ENCODE peak calls at places on chromosomes 2 and 18, in eight cellular contexts. A, U, K, B, P, H, D and Q are unnamed samples.

GRCh38 chr2:169709970-169710369 is 15.7 kb downstream of the PHOSPHO2 start:
- DNase-seq in P (no peak), D (no peak), H (no peak), U (no peak), K (no peak), B (no peak), A (no peak), Q (no peak)

GRCh38 chr2:101881131-101881530 is 110.6 kb upstream of the IL1R2 start:
- DNase-seq in K (no peak), H (no peak), B (no peak), U (no peak), A (no peak), P (no peak), D (no peak), Q (no peak)

GRCh38 chr2:29628882-29629281 is 292.5 kb downstream of the ALK start:
- DNase-seq in U (no peak), B (no peak), A (no peak), K (no peak), D (no peak), P (no peak), H (no peak), Q (no peak)

GRCh38 chr2:43171789-43172188 is 54.6 kb downstream of the ZFP36L2 start:
- DNase-seq in U (peak), D (no peak), H (peak), A (peak), B (no peak), K (no peak), P (peak), Q (no peak)

GRCh38 chr18:43422483-43422882 is 145.2 kb upstream of the SYT4 start:
- DNase-seq in D (peak), A (peak), K (no peak), H (no peak), U (no peak), B (peak), P (no peak), Q (peak)

GRCh38 chr2:231891514-231891905 is 34.7 kb downstream of the NPPC start:
- DNase-seq in D (no peak), K (no peak), H (no peak), A (no peak), U (no peak), B (no peak), P (no peak), Q (no peak)

GRCh38 chr2:70717431-70718038 is 50.5 kb downstream of the ADD2 start:
- DNase-seq in H (no peak), D (no peak), U (no peak), A (no peak), K (no peak), B (no peak), P (no peak), Q (no peak)

GRCh38 chr2:105776560-105776928 is 31.8 kb downstream of the NCK2 start:
- DNase-seq in D (no peak), P (no peak), A (no peak), H (no peak), B (no peak), K (no peak), U (no peak), Q (no peak)

GRCh38 chr2:54708584-54709340 is 14.7 kb upstream of the EML6 start:
- DNase-seq in A (no peak), B (peak), D (no peak), U (peak), K (no peak), H (no peak), P (no peak), Q (peak)

GRCh38 chr2:209876211-209876610 is 104.6 kb downstream of the UNC80 start:
- DNase-seq in P (no peak), H (no peak), K (no peak), B (no peak), U (no peak), D (no peak), A (peak), Q (no peak)

GRCh38 chr18:24793742-24794141 is 333.3 kb downstream of the HRH4 start:
- DNase-seq in K (no peak), U (no peak), P (no peak), H (no peak), B (no peak), A (no peak), D (no peak), Q (no peak)

GRCh38 chr2:127525692-127526141 is 572 bp downstream of the IWS1 start:
- DNase-seq in U (no peak), H (peak), B (peak), D (peak), K (no peak), P (no peak), A (no peak), Q (peak)

GRCh38 chr2:37776487-37776886 is 105.0 kb upstream of the CDC42EP3 start:
- DNase-seq in H (no peak), A (peak), P (peak), U (no peak), K (no peak), B (peak), D (no peak), Q (peak)

GRCh38 chr2:231672617-231673347 is 35.5 kb upstream of the PTMA start:
- DNase-seq in B (peak), H (peak), K (no peak), P (no peak), D (peak), A (peak), U (peak), Q (peak)

GRCh38 chr18:76922107-76922506 is 99.8 kb downstream of the ZNF236 start:
- DNase-seq in H (peak), K (peak), D (peak), B (peak), A (peak), P (no peak), U (peak), Q (peak)

GRCh38 chr2:20443276-20443920 is 3.5 kb upstream of the RHOB start:
- DNase-seq in K (no peak), B (peak), U (no peak), D (no peak), H (no peak), A (no peak), P (no peak), Q (peak)

GRCh38 chr2:121333231-121333630 is 48.2 kb upstream of the TFCP2L1 start:
- DNase-seq in U (no peak), P (no peak), A (no peak), K (no peak), D (no peak), B (no peak), H (no peak), Q (no peak)

GRCh38 chr2:164126960-164127359 is 391.2 kb upstream of the FIGN start:
- DNase-seq in K (no peak), H (no peak), B (no peak), U (no peak), A (no peak), P (no peak), D (no peak), Q (no peak)

GRCh38 chr2:127197475-127198385 is 22.4 kb downstream of the CYP27C1 start:
- DNase-seq in P (no peak), D (peak), A (peak), B (peak), K (peak), H (peak), U (no peak), Q (peak)

GRCh38 chr2:215428060-215428910 is 7.6 kb downstream of the FN1 start:
- DNase-seq in A (no peak), K (no peak), P (no peak), H (no peak), B (no peak), U (no peak), D (no peak), Q (no peak)

GRCh38 chr2:48346124-48346536 is 183.8 kb upstream of the STON1 start:
- DNase-seq in H (no peak), A (peak), K (no peak), B (peak), U (peak), P (peak), D (no peak), Q (no peak)

GRCh38 chr2:234488913-234489451 is 7.9 kb downstream of the ARL4C start:
- DNase-seq in A (no peak), D (no peak), B (no peak), U (no peak), H (no peak), P (no peak), K (peak), Q (no peak)

GRCh38 chr2:27123302-27124150 is at the start of gene ABHD1:
- DNase-seq in B (peak), K (peak), H (peak), P (no peak), U (peak), A (no peak), D (peak), Q (peak)

GRCh38 chr2:189347540-189347939 is 93.7 kb upstream of the WDR75 start:
- DNase-seq in A (peak), H (no peak), U (no peak), D (no peak), B (peak), P (peak), K (no peak), Q (peak)

GRCh38 chr2:134919360-134920210 is 963 bp downstream of the CCNT2 start:
- DNase-seq in U (no peak), H (peak), A (no peak), K (peak), B (no peak), P (peak), D (no peak), Q (peak)

GRCh38 chr18:73752546-73752945 is 395.1 kb downstream of the FBXO15 start:
- DNase-seq in A (peak), K (no peak), U (no peak), B (no peak), D (no peak), H (no peak), P (no peak), Q (no peak)

GRCh38 chr2:120432976-120433815 is 87.3 kb downstream of the INHBB start:
- DNase-seq in U (no peak), A (no peak), H (no peak), K (no peak), D (no peak), P (no peak), B (no peak), Q (no peak)

GRCh38 chr2:130764821-130765115 is 9.4 kb downstream of the AMER3 start:
- DNase-seq in B (no peak), K (no peak), D (no peak), U (no peak), H (no peak), A (no peak), P (no peak), Q (no peak)

GRCh38 chr2:8145385-8145784 is 536.5 kb upstream of the ID2 start:
- DNase-seq in P (no peak), K (no peak), U (no peak), A (no peak), D (no peak), H (peak), B (no peak), Q (no peak)

GRCh38 chr2:223815186-223815883 is 22.0 kb downstream of the AP1S3 start:
- DNase-seq in H (no peak), A (peak), B (no peak), D (no peak), U (no peak), P (peak), K (no peak), Q (no peak)

GRCh38 chr18:41145526-41145925 is 809.5 kb upstream of the PIK3C3 start:
- DNase-seq in A (no peak), H (no peak), B (no peak), P (no peak), D (no peak), U (no peak), K (no peak), Q (no peak)

GRCh38 chr2:199441759-199442158 is 16.0 kb downstream of the SATB2 start:
- DNase-seq in A (no peak), P (no peak), H (no peak), K (no peak), U (no peak), B (no peak), D (no peak), Q (no peak)

GRCh38 chr2:75311993-75312392 is 112.7 kb upstream of the TACR1 start:
- DNase-seq in P (no peak), B (peak), U (no peak), A (no peak), K (no peak), D (no peak), H (no peak), Q (peak)

GRCh38 chr2:112168422-112169124 is 30.4 kb downstream of the FBLN7 start:
- DNase-seq in K (no peak), A (no peak), P (peak), U (no peak), H (no peak), B (no peak), D (no peak), Q (no peak)